ENCODE peak calls at places on chromosomes 4 and X, in six cellular contexts. One of them, this sample, is unnamed. For H3K27me3, the result is how much of the 10 kb centered on the place peaks cover.

GRCh38 chr4:158821228-158822009 is 52.6 kb downstream of the FNIP2 start:
- DNase-seq in heart left ventricle: no peak
- DNase-seq in hepatocyte: no peak
- DNase-seq in thyroid gland: no peak
- DNase-seq in endothelial cell of umbilical vein: no peak
- DNase-seq in H9: no peak
- DNase-seq in this sample: no peak

GRCh38 chrX:71103110-71103983 is 3.2 kb downstream of the CXorf65 start:
- DNase-seq in thyroid gland: no peak
- DNase-seq in heart left ventricle: peak
- DNase-seq in hepatocyte: peak
- DNase-seq in endothelial cell of umbilical vein: no peak
- DNase-seq in H9: peak
- DNase-seq in this sample: no peak

GRCh38 chr4:112189754-112190153 is 41.8 kb upstream of the AP1AR start:
- DNase-seq in hepatocyte: no peak
- DNase-seq in thyroid gland: no peak
- DNase-seq in H9: no peak
- DNase-seq in endothelial cell of umbilical vein: peak
- DNase-seq in heart left ventricle: no peak
- DNase-seq in this sample: no peak

GRCh38 chrX:71579136-71579989 is 1.1 kb downstream of the GCNA start:
- DNase-seq in endothelial cell of umbilical vein: no peak
- DNase-seq in H9: peak
- DNase-seq in heart left ventricle: no peak
- DNase-seq in thyroid gland: no peak
- DNase-seq in hepatocyte: no peak
- DNase-seq in this sample: no peak

GRCh38 chr4:24477919-24478318 is 106.4 kb downstream of the DHX15 start:
- DNase-seq in heart left ventricle: peak
- DNase-seq in endothelial cell of umbilical vein: peak
- DNase-seq in hepatocyte: peak
- DNase-seq in H9: peak
- DNase-seq in thyroid gland: peak
- DNase-seq in this sample: peak

GRCh38 chr4:110224812-110225211 is 26.4 kb upstream of the ELOVL6 start:
- DNase-seq in heart left ventricle: no peak
- DNase-seq in H9: no peak
- DNase-seq in hepatocyte: no peak
- DNase-seq in thyroid gland: no peak
- DNase-seq in endothelial cell of umbilical vein: no peak
- DNase-seq in this sample: no peak

GRCh38 chr4:42608551-42608950 is 48.4 kb downstream of the ATP8A1 start:
- DNase-seq in H9: no peak
- DNase-seq in endothelial cell of umbilical vein: no peak
- DNase-seq in thyroid gland: no peak
- DNase-seq in heart left ventricle: no peak
- DNase-seq in hepatocyte: no peak
- DNase-seq in this sample: no peak

GRCh38 chrX:133587818-133588217 is 172.5 kb upstream of the GPC4 start:
- DNase-seq in heart left ventricle: no peak
- DNase-seq in endothelial cell of umbilical vein: no peak
- DNase-seq in thyroid gland: no peak
- DNase-seq in H9: no peak
- DNase-seq in hepatocyte: no peak
- DNase-seq in this sample: no peak

GRCh38 chr4:52658671-52659015 is 458 bp downstream of the USP46 start:
- DNase-seq in thyroid gland: peak
- DNase-seq in H9: no peak
- DNase-seq in hepatocyte: no peak
- DNase-seq in endothelial cell of umbilical vein: peak
- DNase-seq in heart left ventricle: no peak
- DNase-seq in this sample: no peak

GRCh38 chr4:84050014-84050413 is 449.1 kb downstream of the NKX6-1 start:
- DNase-seq in thyroid gland: peak
- DNase-seq in endothelial cell of umbilical vein: no peak
- DNase-seq in H9: peak
- DNase-seq in heart left ventricle: no peak
- DNase-seq in hepatocyte: no peak
- DNase-seq in this sample: no peak

GRCh38 chr4:23022032-23022431 is 329.3 kb downstream of the GBA3 start:
- DNase-seq in thyroid gland: no peak
- DNase-seq in H9: no peak
- DNase-seq in heart left ventricle: no peak
- DNase-seq in hepatocyte: peak
- DNase-seq in endothelial cell of umbilical vein: no peak
- DNase-seq in this sample: no peak

GRCh38 chr4:128782076-128782715 is 27.3 kb upstream of the JADE1 start:
- DNase-seq in heart left ventricle: no peak
- DNase-seq in endothelial cell of umbilical vein: no peak
- DNase-seq in thyroid gland: no peak
- DNase-seq in H9: no peak
- DNase-seq in hepatocyte: no peak
- DNase-seq in this sample: no peak

GRCh38 chrX:74536142-74537010 is 78.0 kb downstream of the RLIM start:
- DNase-seq in endothelial cell of umbilical vein: peak
- DNase-seq in hepatocyte: peak
- DNase-seq in heart left ventricle: peak
- DNase-seq in H9: peak
- DNase-seq in thyroid gland: peak
- DNase-seq in this sample: peak

GRCh38 chr4:55161739-55162138 is 36.3 kb upstream of the KDR start:
- DNase-seq in H9: no peak
- DNase-seq in endothelial cell of umbilical vein: no peak
- DNase-seq in heart left ventricle: no peak
- DNase-seq in thyroid gland: no peak
- DNase-seq in hepatocyte: no peak
- DNase-seq in this sample: no peak

GRCh38 chrX:19751068-19751467 is 136.3 kb downstream of the SH3KBP1 start:
- DNase-seq in hepatocyte: no peak
- DNase-seq in heart left ventricle: no peak
- DNase-seq in thyroid gland: no peak
- DNase-seq in endothelial cell of umbilical vein: no peak
- DNase-seq in H9: no peak
- DNase-seq in this sample: no peak

GRCh38 chr4:20528508-20528907 is 171.8 kb upstream of the PACRGL start:
- DNase-seq in endothelial cell of umbilical vein: peak
- DNase-seq in thyroid gland: no peak
- DNase-seq in hepatocyte: no peak
- DNase-seq in heart left ventricle: no peak
- DNase-seq in H9: no peak
- DNase-seq in this sample: no peak

GRCh38 chrX:140432328-140433025 is 72.4 kb downstream of the SOX3 start:
- DNase-seq in thyroid gland: peak
- DNase-seq in endothelial cell of umbilical vein: no peak
- DNase-seq in hepatocyte: peak
- DNase-seq in H9: no peak
- DNase-seq in heart left ventricle: no peak
- DNase-seq in this sample: peak

GRCh38 chrX:46882266-46882665 is 30.0 kb upstream of the JADE3 start:
- DNase-seq in heart left ventricle: no peak
- DNase-seq in thyroid gland: no peak
- DNase-seq in endothelial cell of umbilical vein: no peak
- DNase-seq in H9: peak
- DNase-seq in hepatocyte: no peak
- DNase-seq in this sample: no peak

GRCh38 chr4:129218355-129218754 is 122.4 kb downstream of the C4orf33 start:
- DNase-seq in H9: no peak
- DNase-seq in endothelial cell of umbilical vein: peak
- DNase-seq in heart left ventricle: no peak
- DNase-seq in thyroid gland: peak
- DNase-seq in hepatocyte: peak
- DNase-seq in this sample: peak

GRCh38 chr4:186813377-186814068 is 89.9 kb upstream of the FAT1 start:
- DNase-seq in endothelial cell of umbilical vein: no peak
- DNase-seq in heart left ventricle: no peak
- DNase-seq in thyroid gland: no peak
- DNase-seq in hepatocyte: no peak
- DNase-seq in H9: no peak
- DNase-seq in this sample: no peak

GRCh38 chrX:111386884-111387283 is 25.1 kb downstream of the DCX start:
- DNase-seq in hepatocyte: no peak
- DNase-seq in endothelial cell of umbilical vein: no peak
- DNase-seq in heart left ventricle: no peak
- DNase-seq in thyroid gland: no peak
- DNase-seq in H9: no peak
- DNase-seq in this sample: no peak

GRCh38 chr4:158998624-158999023 is 104.3 kb upstream of the RAPGEF2 start:
- DNase-seq in endothelial cell of umbilical vein: no peak
- DNase-seq in thyroid gland: no peak
- DNase-seq in heart left ventricle: no peak
- DNase-seq in hepatocyte: peak
- DNase-seq in H9: no peak
- DNase-seq in this sample: no peak

GRCh38 chr4:87589531-87589930 is 18.8 kb upstream of the DSPP start:
- DNase-seq in hepatocyte: peak
- DNase-seq in heart left ventricle: no peak
- DNase-seq in thyroid gland: no peak
- DNase-seq in H9: no peak
- DNase-seq in endothelial cell of umbilical vein: no peak
- DNase-seq in this sample: no peak

GRCh38 chrX:115968436-115969252 is 201.9 kb upstream of the AGTR2 start:
- DNase-seq in hepatocyte: peak
- DNase-seq in endothelial cell of umbilical vein: peak
- DNase-seq in heart left ventricle: peak
- DNase-seq in thyroid gland: peak
- DNase-seq in H9: peak
- DNase-seq in this sample: peak

GRCh38 chrX:14064632-14065432 is 35.1 kb upstream of the GEMIN8 start:
- DNase-seq in thyroid gland: no peak
- DNase-seq in H9: no peak
- DNase-seq in endothelial cell of umbilical vein: no peak
- DNase-seq in heart left ventricle: no peak
- DNase-seq in hepatocyte: peak
- DNase-seq in this sample: no peak

GRCh38 chr4:153643406-153644016 is 40.6 kb upstream of the TLR2 start:
- DNase-seq in endothelial cell of umbilical vein: peak
- DNase-seq in thyroid gland: no peak
- DNase-seq in heart left ventricle: no peak
- DNase-seq in H9: no peak
- DNase-seq in hepatocyte: peak
- DNase-seq in this sample: no peak

GRCh38 chrX:136268051-136269048 is 17.1 kb upstream of the MAP7D3 start:
- DNase-seq in heart left ventricle: no peak
- DNase-seq in endothelial cell of umbilical vein: peak
- DNase-seq in thyroid gland: peak
- DNase-seq in H9: no peak
- DNase-seq in hepatocyte: peak
- DNase-seq in this sample: peak

GRCh38 chr4:99960648-99961047 is 10.6 kb upstream of the H2AZ1 start:
- DNase-seq in hepatocyte: no peak
- DNase-seq in heart left ventricle: no peak
- DNase-seq in thyroid gland: no peak
- DNase-seq in H9: no peak
- DNase-seq in endothelial cell of umbilical vein: no peak
- DNase-seq in this sample: no peak

GRCh38 chr4:6408263-6408662 is 64.2 kb downstream of the PPP2R2C start:
- DNase-seq in heart left ventricle: no peak
- DNase-seq in hepatocyte: no peak
- DNase-seq in thyroid gland: no peak
- DNase-seq in H9: peak
- DNase-seq in endothelial cell of umbilical vein: no peak
- DNase-seq in this sample: peak

GRCh38 chr4:144754562-144755410 is 108.8 kb downstream of the HHIP start:
- DNase-seq in heart left ventricle: no peak
- DNase-seq in H9: peak
- DNase-seq in endothelial cell of umbilical vein: peak
- DNase-seq in thyroid gland: no peak
- DNase-seq in hepatocyte: no peak
- DNase-seq in this sample: no peak

GRCh38 chrX:139052461-139052860 is 340.9 kb upstream of the FGF13 start:
- DNase-seq in heart left ventricle: no peak
- DNase-seq in hepatocyte: no peak
- DNase-seq in endothelial cell of umbilical vein: no peak
- DNase-seq in H9: no peak
- DNase-seq in thyroid gland: no peak
- DNase-seq in this sample: no peak

GRCh38 chrX:25025615-25026014 is 9.8 kb upstream of the ARX start:
- DNase-seq in hepatocyte: no peak
- DNase-seq in thyroid gland: no peak
- DNase-seq in H9: no peak
- DNase-seq in endothelial cell of umbilical vein: no peak
- DNase-seq in heart left ventricle: no peak
- DNase-seq in this sample: no peak
- H3K27me3 ChIP-seq in hepatocyte: half or more
- H3K27me3 ChIP-seq in thyroid gland: under half
- H3K27me3 ChIP-seq in H9: under half
- H3K27me3 ChIP-seq in endothelial cell of umbilical vein: under half
- H3K27me3 ChIP-seq in heart left ventricle: under half
- H3K27me3 ChIP-seq in this sample: under half

GRCh38 chrX:104310084-104310483 is 55.4 kb upstream of the ESX1 start:
- DNase-seq in thyroid gland: no peak
- DNase-seq in endothelial cell of umbilical vein: peak
- DNase-seq in hepatocyte: no peak
- DNase-seq in H9: no peak
- DNase-seq in heart left ventricle: no peak
- DNase-seq in this sample: no peak
- TF ChIP-seq CTCF in thyroid gland: no peak
- TF ChIP-seq CTCF in endothelial cell of umbilical vein: peak
- TF ChIP-seq CTCF in hepatocyte: peak
- TF ChIP-seq CTCF in H9: no peak
- TF ChIP-seq CTCF in heart left ventricle: no peak
- TF ChIP-seq CTCF in this sample: no peak

DNA sequence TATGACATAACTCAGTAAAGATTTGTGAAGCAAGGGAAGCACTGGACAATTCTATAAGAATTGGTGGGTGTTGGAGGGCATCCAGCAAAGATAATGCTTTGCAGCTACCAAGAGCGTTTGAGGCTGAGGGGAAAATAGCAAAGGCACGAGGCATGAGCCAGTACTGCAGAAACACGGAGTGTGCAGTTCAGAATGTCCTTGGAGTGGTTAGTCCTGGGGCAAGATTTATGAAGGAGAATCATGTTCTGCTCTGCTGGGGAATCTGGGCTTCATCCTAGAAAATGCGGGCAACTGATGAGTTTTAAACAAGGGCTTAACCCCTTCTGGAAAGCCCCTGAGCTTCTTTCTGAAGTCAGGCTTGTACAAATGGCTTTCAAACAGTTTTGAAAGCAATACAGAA is 452.5 kb downstream of the IL15 start:
- DNase-seq in H9: no peak
- DNase-seq in endothelial cell of umbilical vein: no peak
- DNase-seq in thyroid gland: no peak
- DNase-seq in hepatocyte: no peak
- DNase-seq in heart left ventricle: no peak
- DNase-seq in this sample: peak
- H3K27me3 ChIP-seq in H9: under half
- H3K27me3 ChIP-seq in endothelial cell of umbilical vein: under half
- H3K27me3 ChIP-seq in thyroid gland: under half
- H3K27me3 ChIP-seq in hepatocyte: under half
- H3K27me3 ChIP-seq in heart left ventricle: under half
- H3K27me3 ChIP-seq in this sample: under half

DNA sequence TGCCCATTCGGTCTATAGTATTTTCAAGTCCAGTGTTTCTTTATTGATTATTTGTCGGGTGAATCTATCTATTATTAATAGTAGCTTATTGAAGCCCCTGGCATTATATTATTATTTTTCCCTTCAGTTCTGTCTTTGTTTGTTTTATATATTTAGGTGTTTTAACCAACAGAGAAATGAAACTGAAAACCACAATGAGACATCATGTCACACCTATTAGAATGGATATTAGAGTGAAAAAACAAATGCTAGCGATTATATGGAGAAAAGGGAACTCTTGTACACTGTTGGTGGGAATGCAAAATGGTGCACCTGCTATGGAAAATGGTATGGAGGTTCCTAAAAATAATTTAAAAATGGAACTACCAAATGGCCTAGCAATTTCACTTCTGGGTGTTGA is 272.5 kb downstream of the ADAM29 start:
- DNase-seq in thyroid gland: no peak
- DNase-seq in heart left ventricle: no peak
- DNase-seq in endothelial cell of umbilical vein: no peak
- DNase-seq in hepatocyte: no peak
- DNase-seq in H9: no peak
- DNase-seq in this sample: no peak
- TF ChIP-seq CTCF in thyroid gland: no peak
- TF ChIP-seq CTCF in heart left ventricle: no peak
- TF ChIP-seq CTCF in endothelial cell of umbilical vein: no peak
- TF ChIP-seq CTCF in hepatocyte: no peak
- TF ChIP-seq CTCF in H9: no peak
- TF ChIP-seq CTCF in this sample: no peak

This sample was measured in testis.